ENCODE peak calls at places on chromosomes 12 and 14, in four cellular contexts. M is BE2C, N is LNCaP clone FGC, B is uterus. A is an unnamed sample.

GRCh38 chr12:68119724-68120211 is 39.8 kb downstream of the IFNG start:
- DNase-seq in M (no peak), N (no peak), B (no peak), A (no peak)

GRCh38 chr12:22598763-22599161 is 26.2 kb upstream of the ETNK1 start:
- DNase-seq in M (no peak), N (no peak), B (no peak), A (no peak)

GRCh38 chr12:27769142-27769672 is 10.8 kb upstream of the KLHL42 start:
- DNase-seq in M (no peak), N (no peak), B (no peak), A (no peak)

GRCh38 chr14:63800083-63800482 is 52.7 kb upstream of the SYNE2 start:
- DNase-seq in M (no peak), N (no peak), B (no peak), A (no peak)

GRCh38 chr14:64760146-64760755 is 56.0 kb downstream of the PLEKHG3 start:
- DNase-seq in M (peak; percentile 71), N (no peak), B (no peak), A (no peak)

GRCh38 chr12:13606290-13606689 is 375.1 kb downstream of the GRIN2B start:
- DNase-seq in M (no peak), N (no peak), B (no peak), A (no peak)

GRCh38 chr12:76450690-76451089 is 102.5 kb upstream of the BBS10 start:
- DNase-seq in M (no peak), N (no peak), B (no peak), A (no peak)

GRCh38 chr14:68792022-68792829 is 641 bp downstream of the ZFP36L1 start:
- DNase-seq in M (no peak), N (no peak), B (peak; percentile 44), A (no peak)

GRCh38 chr14:85280074-85280473 is 249.9 kb upstream of the FLRT2 start:
- DNase-seq in M (no peak), N (no peak), B (no peak), A (no peak)

GRCh38 chr12:86414201-86414600 is 158.0 kb upstream of the MGAT4C start:
- DNase-seq in M (no peak), N (no peak), B (no peak), A (no peak)

GRCh38 chr12:21647179-21647578 is 10.5 kb downstream of the LDHB start:
- DNase-seq in M (no peak), N (no peak), B (no peak), A (no peak)

GRCh38 chr14:93094121-93094918 is 21.4 kb downstream of the ITPK1 start:
- DNase-seq in M (no peak), N (no peak), B (no peak), A (no peak)

GRCh38 chr14:31895206-31895605 is 181.9 kb upstream of the ARHGAP5 start:
- DNase-seq in M (no peak), N (no peak), B (no peak), A (no peak)

GRCh38 chr12:61870658-61871559 is 389.3 kb upstream of the USP15 start:
- DNase-seq in M (no peak), N (no peak), B (no peak), A (no peak)

GRCh38 chr12:75658826-75659823 is 147.7 kb upstream of the KRR1 start:
- DNase-seq in M (no peak), N (no peak), B (no peak), A (no peak)

GRCh38 chr12:88723219-88723618 is 142.9 kb upstream of the KITLG start:
- DNase-seq in M (no peak), N (no peak), B (no peak), A (no peak)

GRCh38 chr14:81164167-81164774 is 56.5 kb downstream of the GTF2A1 start:
- DNase-seq in M (peak; percentile 79), N (peak; percentile 60), B (peak; percentile 41), A (no peak)

GRCh38 chr14:51419685-51420084 is 179.6 kb downstream of the TMX1 start:
- DNase-seq in M (no peak), N (no peak), B (no peak), A (no peak)

GRCh38 chr12:82242729-82243128 is 115.5 kb downstream of the CCDC59 start:
- DNase-seq in M (no peak), N (no peak), B (no peak), A (no peak)

GRCh38 chr12:92828565-92828964 is 100.5 kb downstream of the EEA1 start:
- DNase-seq in M (no peak), N (no peak), B (no peak), A (no peak)

GRCh38 chr12:34163443-34163842 is 141.1 kb downstream of the ALG10 start:
- DNase-seq in M (no peak), N (peak; percentile 76), B (no peak), A (no peak)

GRCh38 chr14:99881011-99881410 is 87.8 kb downstream of the EML1 start:
- DNase-seq in M (no peak), N (no peak), B (no peak), A (no peak)

GRCh38 chr14:54564071-54564798 is 2.7 kb upstream of the SAMD4A start:
- DNase-seq in M (no peak), N (no peak), B (no peak), A (no peak)

GRCh38 chr12:13376627-13377373 is 180.3 kb downstream of the EMP1 start:
- DNase-seq in M (no peak), N (no peak), B (no peak), A (no peak)

GRCh38 chr12:7989827-7990491 is 42.6 kb upstream of the FOXJ2 start:
- DNase-seq in M (no peak), N (no peak), B (no peak), A (peak; percentile 32)

GRCh38 chr12:116299548-116300150 is 22.2 kb upstream of the MED13L start:
- DNase-seq in M (no peak), N (no peak), B (no peak), A (no peak)

GRCh38 chr12:76915381-76916169 is 36.8 kb upstream of the CSRP2 start:
- DNase-seq in M (no peak), N (peak; percentile 89), B (no peak), A (no peak)

GRCh38 chr12:46432325-46432724 is 59.8 kb upstream of the SLC38A2 start:
- DNase-seq in M (no peak), N (no peak), B (no peak), A (no peak)

GRCh38 chr12:25320123-25321006 is 69.6 kb upstream of the KRAS start:
- DNase-seq in M (no peak), N (no peak), B (no peak), A (no peak)

GRCh38 chr14:66109426-66109825 is 376.7 kb upstream of the CCDC196 start:
- DNase-seq in M (no peak), N (no peak), B (no peak), A (no peak)

GRCh38 chr14:93104961-93105360 is 10.8 kb downstream of the ITPK1 start:
- DNase-seq in M (no peak), N (no peak), B (no peak), A (no peak)

DNA sequence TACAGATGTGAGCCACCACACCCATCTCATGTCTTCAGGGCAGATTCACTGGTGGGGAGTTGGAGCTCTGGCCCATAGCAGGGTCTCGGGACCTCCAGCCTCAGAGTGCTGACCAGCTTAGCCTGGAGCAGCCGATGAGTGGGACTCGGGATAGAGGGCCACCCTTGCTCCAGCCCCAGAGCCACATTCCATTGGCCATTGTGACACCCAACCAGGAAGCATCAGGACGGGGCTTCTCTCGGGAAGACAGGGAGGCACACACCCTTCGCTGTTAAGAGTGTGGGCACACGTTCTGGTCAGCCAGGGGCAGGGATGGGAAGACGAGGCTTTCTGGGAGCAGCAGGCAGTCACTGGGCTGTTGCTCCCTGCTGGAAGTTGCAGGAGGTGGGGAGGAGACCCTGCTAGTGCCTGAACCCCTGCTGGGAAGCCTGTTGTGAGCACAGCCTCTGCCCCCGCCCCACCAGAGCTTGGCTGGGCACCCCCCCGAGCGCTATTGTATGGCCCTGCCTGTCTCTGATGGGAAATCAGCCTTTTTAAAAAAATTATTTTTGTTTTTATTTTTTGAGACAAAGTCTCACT is 1.6 kb downstream of the ADGRD1 start:
- DNase-seq in M (no peak), N (no peak), B (peak; percentile 39), A (peak; percentile 38)
- H3K4me3 ChIP-seq in M (no peak overlapping the region), N (no peak overlapping the region), B (peak overlapping the region; percentile 45), A (peak overlapping the region; percentile 73)

GRCh38 chr12:121226399-121226798 is 16.5 kb downstream of the P2RX4 start:
- DNase-seq in M (no peak), N (no peak), B (no peak), A (no peak)

GRCh38 chr12:121223947-121224285 is 14.0 kb downstream of the P2RX4 start:
- DNase-seq in M (no peak), N (no peak), B (no peak), A (no peak)

GRCh38 chr12:121224591-121224990 is 14.7 kb downstream of the P2RX4 start:
- DNase-seq in M (no peak), N (no peak), B (no peak), A (no peak)

GRCh38 chr12:121222847-121223246 is 12.9 kb downstream of the P2RX4 start:
- DNase-seq in M (no peak), N (no peak), B (no peak), A (no peak)

DNA sequence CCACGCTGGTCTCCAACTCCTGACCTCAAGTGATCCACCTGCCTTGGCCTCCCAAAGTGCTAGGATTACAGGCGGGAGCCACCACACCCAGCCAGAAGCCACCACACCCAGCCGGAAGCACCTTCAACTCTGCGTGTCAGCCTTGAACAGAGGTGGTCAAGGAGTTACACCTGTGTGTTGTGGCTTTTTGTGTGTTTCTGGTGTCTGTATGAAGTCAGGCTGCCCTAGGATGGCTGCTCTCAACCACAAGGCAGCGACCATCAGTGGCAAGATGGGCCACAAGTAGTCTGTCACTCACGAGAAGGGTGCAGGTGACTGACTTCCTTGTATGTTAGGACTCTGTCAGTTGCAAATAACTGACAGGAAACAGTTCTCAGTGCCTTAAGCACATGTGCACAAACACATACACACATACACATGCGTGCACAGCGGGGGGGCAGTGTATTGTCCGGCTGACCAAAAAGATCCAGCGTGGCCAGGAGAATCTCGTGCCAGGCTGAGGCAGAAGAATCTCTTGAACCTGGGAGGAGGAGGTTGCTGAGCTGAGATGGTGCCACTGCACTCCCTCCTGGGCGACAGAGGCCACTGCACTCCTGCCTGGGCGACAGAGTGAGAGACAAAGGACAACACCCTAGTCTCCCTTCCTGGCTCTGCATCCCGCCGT is 13.5 kb downstream of the P2RX4 start:
- DNase-seq in M (peak; percentile 39), N (no peak), B (no peak), A (no peak)
- TF ChIP-seq CTCF in M (peak; percentile 57), N (no peak), B (no peak), A (no peak)

GRCh38 chr12:54371328-54372112 is 7.2 kb upstream of the GPR84 start:
- DNase-seq in M (peak; percentile 93), N (no peak), B (peak; percentile 73), A (peak; percentile 79)
- H3K4me3 ChIP-seq in M (no peak overlapping the region), N (no peak overlapping the region), B (no peak overlapping the region), A (peak overlapping the region; percentile 65)

GRCh38 chr12:66352899-66353298 is 50.6 kb downstream of the HELB start:
- DNase-seq in M (no peak), N (no peak), B (no peak), A (no peak)

GRCh38 chr12:66354291-66354690 is 52.0 kb downstream of the HELB start:
- DNase-seq in M (no peak), N (no peak), B (no peak), A (no peak)

GRCh38 chr12:66351301-66351700 is 49.0 kb downstream of the HELB start:
- DNase-seq in M (no peak), N (no peak), B (no peak), A (no peak)

GRCh38 chr12:66352197-66352596 is 49.9 kb downstream of the HELB start:
- DNase-seq in M (peak; percentile 22), N (peak; percentile 10), B (no peak), A (peak; percentile 17)
- TF ChIP-seq CTCF in M (peak; percentile 42), N (peak; percentile 72), B (no peak), A (peak; percentile 52)